ENCODE peak calls at places on chromosomes 4 and X, in five cellular contexts. W is HepG2, J is ovary, Y is stomach, L is transverse colon. U is an unnamed sample. For H3K4me1, the result is how much of the 10 kb centered on the place peaks cover.

GRCh38 chr4:17082186-17082585 is 183.7 kb upstream of the LDB2 start:
- DNase-seq in W (no peak), L (no peak), J (no peak), Y (no peak), U (no peak)

GRCh38 chrX:49191033-49191871 is 5.1 kb upstream of the PRICKLE3 start:
- DNase-seq in L (peak), J (peak), W (peak), Y (peak), U (peak)

GRCh38 chr4:15332377-15332776 is 95.5 kb upstream of the C1QTNF7 start:
- DNase-seq in W (no peak), L (no peak), Y (no peak), J (no peak), U (no peak)

GRCh38 chrX:41733939-41734338 is 10.0 kb downstream of the GPR82 start:
- DNase-seq in J (no peak), Y (no peak), L (no peak), W (no peak), U (no peak)

GRCh38 chr4:165874072-165874798 is 1.2 kb downstream of the TLL1 start:
- DNase-seq in L (no peak), W (no peak), J (no peak), Y (no peak), U (peak)

GRCh38 chr4:58456727-58457384 is 1346.7 kb upstream of the IGFBP7 start:
- DNase-seq in W (no peak), L (no peak), J (no peak), Y (no peak), U (peak)

GRCh38 chr4:156098846-156099245 is 145.2 kb upstream of the CTSO start:
- DNase-seq in Y (no peak), L (no peak), W (no peak), J (no peak), U (no peak)

GRCh38 chr4:141275834-141276233 is 55.1 kb downstream of the ZNF330 start:
- DNase-seq in W (no peak), J (no peak), L (no peak), Y (no peak), U (no peak)

GRCh38 chr4:8665406-8666360 is 73.1 kb downstream of the CPZ start:
- DNase-seq in J (no peak), W (no peak), Y (no peak), L (no peak), U (no peak)

GRCh38 chr4:81783565-81783964 is 311.9 kb upstream of the RASGEF1B start:
- DNase-seq in J (no peak), L (no peak), Y (no peak), W (no peak), U (no peak)

GRCh38 chrX:4239650-4240540 is 526.4 kb upstream of the PRKX start:
- DNase-seq in J (no peak), Y (no peak), L (no peak), W (no peak), U (no peak)

GRCh38 chr4:6834867-6835266 is 52.3 kb downstream of the KIAA0232 start:
- DNase-seq in J (no peak), W (no peak), L (no peak), Y (no peak), U (no peak)

GRCh38 chrX:41875142-41875541 is 48.2 kb downstream of the CASK start:
- DNase-seq in Y (no peak), L (no peak), J (no peak), W (no peak), U (no peak)

GRCh38 chr4:2256781-2257191 is 5.1 kb downstream of the MXD4 start:
- DNase-seq in J (peak), L (peak), Y (peak), W (no peak), U (peak)

GRCh38 chrX:134752558-134752957 is 94.3 kb upstream of the PLAC1 start:
- DNase-seq in Y (no peak), L (no peak), J (no peak), W (no peak), U (no peak)

GRCh38 chrX:69546417-69546816 is 42.3 kb downstream of the NALF2 start:
- DNase-seq in L (no peak), W (peak), Y (no peak), J (no peak), U (no peak)

GRCh38 chr4:25308266-25308665 is 4.3 kb upstream of the ZCCHC4 start:
- DNase-seq in Y (no peak), L (no peak), J (no peak), W (no peak), U (no peak)

GRCh38 chr4:37685211-37685725 is 908 bp downstream of the RELL1 start:
- DNase-seq in Y (no peak), J (no peak), L (peak), W (no peak), U (no peak)

GRCh38 chrX:140508958-140509357 is 4.1 kb upstream of the SOX3 start:
- DNase-seq in W (no peak), J (no peak), Y (no peak), L (no peak), U (no peak)

GRCh38 chrX:97389761-97390192 is 506.1 kb downstream of the RPA4 start:
- DNase-seq in L (no peak), W (no peak), J (no peak), Y (no peak), U (no peak)

GRCh38 chr4:94826206-94826605 is 68.5 kb downstream of the BMPR1B start:
- DNase-seq in Y (no peak), J (no peak), W (no peak), L (no peak), U (no peak)

GRCh38 chrX:110402091-110402854 is 43.6 kb downstream of the RTL9 start:
- DNase-seq in J (no peak), L (no peak), Y (no peak), W (no peak), U (no peak)

GRCh38 chrX:18353931-18354368 is 538 bp downstream of the SCML2 start:
- DNase-seq in Y (no peak), L (peak), J (peak), W (peak), U (peak)

GRCh38 chr4:87240341-87240740 is 19.9 kb upstream of the KLHL8 start:
- DNase-seq in L (no peak), J (no peak), Y (no peak), W (no peak), U (no peak)

GRCh38 chrX:16188687-16189086 is 21.4 kb downstream of the MAGEB17 start:
- DNase-seq in W (no peak), L (no peak), Y (no peak), J (no peak), U (no peak)

GRCh38 chr4:175891863-175892262 is 79.8 kb upstream of the GPM6A start:
- DNase-seq in J (no peak), L (no peak), Y (no peak), W (peak), U (no peak)

GRCh38 chr4:60744767-60745166 is 455.4 kb upstream of the ADGRL3 start:
- DNase-seq in L (no peak), J (no peak), W (no peak), Y (no peak), U (no peak)

GRCh38 chrX:16223385-16223784 is 56.1 kb downstream of the MAGEB17 start:
- DNase-seq in W (no peak), L (no peak), Y (no peak), J (no peak), U (no peak)

GRCh38 chr4:65083076-65083475 is 587.2 kb downstream of the EPHA5 start:
- DNase-seq in Y (no peak), L (no peak), J (no peak), W (no peak), U (peak)

GRCh38 chr4:144645621-144646522 is at the start of gene HHIP:
- DNase-seq in L (peak), J (peak), W (peak), Y (peak), U (peak)

GRCh38 chr4:107824367-107825071 is at the start of gene SGMS2:
- DNase-seq in J (peak), Y (peak), W (peak), L (peak), U (peak)
- TF ChIP-seq EP300 in J (no peak), Y (peak), W (no peak), L (no peak), U (no peak)

GRCh38 chrX:7088968-7089615 is 58.4 kb upstream of the STS start:
- DNase-seq in J (no peak), Y (no peak), L (no peak), W (no peak), U (no peak)
- H3K4me1 ChIP-seq in J (under half), Y (under half), L (under half), W (under half), U (under half)

GRCh38 chrX:136200466-136200865 is 50.7 kb downstream of the MAP7D3 start:
- DNase-seq in L (no peak), J (no peak), Y (no peak), W (no peak), U (no peak)
- TF ChIP-seq CTCF in L (peak), J (no peak), Y (peak), W (peak), U (no peak)

GRCh38 chr4:29734785-29735184 is 985.4 kb upstream of the PCDH7 start:
- DNase-seq in Y (no peak), L (no peak), W (no peak), J (no peak), U (no peak)

GRCh38 chr4:29734343-29734742 is 985.8 kb upstream of the PCDH7 start:
- DNase-seq in W (no peak), Y (no peak), J (no peak), L (no peak), U (no peak)
- TF ChIP-seq EP300 in W (no peak), Y (no peak), J (no peak), L (no peak), U (no peak)

DNA sequence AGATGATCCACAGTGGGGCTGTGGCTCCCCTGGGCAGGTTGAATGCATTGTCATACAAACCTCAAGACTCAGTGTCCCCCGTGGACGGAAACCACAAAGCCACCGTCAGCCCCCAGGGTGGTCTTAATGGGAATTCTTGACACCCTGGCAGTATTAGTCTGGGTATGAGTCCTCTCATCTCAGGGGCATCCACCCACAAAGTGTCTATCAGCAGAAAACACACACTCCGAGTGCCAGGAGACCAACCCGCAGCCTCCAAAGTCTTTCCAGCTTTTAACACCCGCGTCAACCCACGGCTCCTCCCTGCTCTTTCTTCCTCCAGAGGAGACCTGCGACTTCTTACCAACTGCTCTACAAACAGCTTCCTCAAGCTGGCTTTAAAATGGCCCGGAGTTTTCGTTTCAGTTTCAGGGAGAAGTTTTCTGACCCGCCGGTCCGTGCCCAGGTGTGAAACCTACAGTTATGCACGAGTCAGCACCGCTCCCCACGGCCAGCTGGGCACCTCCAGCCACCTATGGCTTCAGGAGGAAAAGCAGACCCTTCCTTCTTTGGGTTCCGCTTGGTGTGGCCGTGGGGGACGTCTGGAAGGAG is 14.4 kb upstream of the ASMTL start:
- DNase-seq in J (no peak), Y (peak), L (peak), W (no peak), U (no peak)
- H3K4me1 ChIP-seq in J (under half), Y (under half), L (under half), W (under half), U (under half)

DNA sequence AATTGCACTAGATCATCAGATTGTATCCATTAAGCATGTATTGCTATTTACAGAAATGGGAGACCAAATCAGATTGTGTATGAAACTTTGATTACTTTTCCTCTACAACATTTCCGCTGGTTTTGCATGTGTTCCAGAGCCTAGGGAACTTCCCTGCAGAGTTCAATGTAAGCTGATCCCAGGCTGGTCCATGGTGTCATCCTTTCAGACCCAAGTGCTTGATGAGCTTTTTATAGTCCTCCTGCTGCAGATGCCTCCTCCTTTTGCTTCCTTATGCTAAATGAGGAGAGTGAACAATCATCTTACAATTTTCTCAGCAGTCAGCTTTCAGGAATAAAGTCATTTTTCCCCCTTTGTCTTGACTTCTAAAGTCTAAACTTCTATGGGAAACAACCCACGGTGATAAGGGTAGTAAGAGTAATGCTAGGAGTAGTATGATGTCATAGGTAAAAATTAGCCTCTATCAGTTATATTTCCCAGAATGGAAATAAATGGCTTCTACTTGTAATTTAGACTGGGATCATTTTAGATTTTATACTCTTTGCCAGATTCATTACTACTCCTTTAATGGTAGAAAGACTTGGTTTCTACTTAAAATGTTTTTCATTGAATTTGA is 55.1 kb upstream of the SLC4A4 start:
- DNase-seq in L (no peak), J (no peak), Y (no peak), W (no peak), U (no peak)
- TF ChIP-seq CTCF in L (no peak), J (no peak), Y (no peak), W (no peak), U (no peak)

GRCh38 chr4:123304151-123305021 is 92.2 kb upstream of the SPRY1 start:
- DNase-seq in Y (no peak), W (no peak), L (no peak), J (no peak), U (peak)
- TF ChIP-seq EP300 in Y (no peak), W (no peak), L (no peak), J (no peak), U (no peak)

DNA sequence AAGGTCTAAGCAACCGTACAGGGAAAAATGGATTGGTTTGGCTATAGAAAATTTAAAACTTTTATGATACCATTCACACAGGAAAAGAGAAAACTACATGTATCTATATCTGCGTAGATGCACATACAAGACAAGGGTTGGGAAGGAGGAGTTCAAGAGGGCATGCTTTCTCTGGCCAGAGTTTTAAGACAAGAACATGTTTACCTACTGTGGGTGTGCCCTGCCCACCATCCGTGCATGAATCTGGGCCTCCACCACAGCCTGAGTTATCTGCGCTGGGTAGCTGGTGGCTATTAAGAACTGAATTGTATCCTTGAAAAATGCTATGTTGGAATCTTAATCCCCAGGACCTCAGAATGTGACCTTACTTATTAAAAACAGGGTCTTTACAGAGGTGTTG is 151.6 kb downstream of the AASDH start:
- DNase-seq in W (no peak), J (no peak), L (no peak), Y (no peak), U (no peak)
- H3K4me1 ChIP-seq in W (under half), J (under half), L (under half), Y (under half), U (under half)